ENCODE peak calls at places on chromosomes 12 and 14, in nine cellular contexts. Q is AG04450; D is lower leg skin; Y is fibroblast of the aortic adventitia; I is C1 segment of cervical spinal cord; U is colonic mucosa; O is T-helper 2 cell; A is bronchial epithelial cell; S is activated CD4-positive, alpha-beta T cell treated with anti-CD3 and anti-CD28 coated beads, Interleukin-2, amount 50 U/mL, for 1 hour. P is an unnamed sample.
A peak's percentile ranks its signal among the peaks of the same experiment; 100 is the strongest.

GRCh38 chr14:79466938-79467527 is 744.3 kb downstream of the DIO2 start:
- DNase-seq in Q (no peak), D (no peak), Y (no peak), I (no peak), U (no peak), O (no peak), A (no peak), S (no peak), P (no peak)

GRCh38 chr12:47938093-47938492 is 25.3 kb upstream of the TMEM106C start:
- DNase-seq in Q (no peak), D (no peak), Y (no peak), I (no peak), U (no peak), O (no peak), A (peak; percentile 49), S (no peak), P (no peak)

GRCh38 chr12:122835693-122836026 is 403 bp downstream of the HIP1R start:
- DNase-seq in Q (no peak), D (no peak), Y (no peak), I (no peak), U (no peak), O (no peak), A (no peak), S (no peak), P (no peak)

GRCh38 chr12:124294686-124295315 is at the start of gene RFLNA:
- DNase-seq in Q (no peak), D (no peak), Y (no peak), I (no peak), U (peak; percentile 49), O (no peak), A (no peak), S (no peak), P (no peak)

GRCh38 chr14:65972346-65972745 is 513.8 kb upstream of the CCDC196 start:
- DNase-seq in Q (no peak), D (no peak), Y (peak; percentile 32), I (no peak), U (no peak), O (no peak), A (no peak), S (no peak), P (no peak)

GRCh38 chr14:85417396-85417795 is 112.5 kb upstream of the FLRT2 start:
- DNase-seq in Q (no peak), D (no peak), Y (no peak), I (no peak), U (no peak), O (no peak), A (no peak), S (no peak), P (no peak)

GRCh38 chr12:57840701-57841100 is 5.8 kb downstream of the CTDSP2 start:
- DNase-seq in Q (no peak), D (no peak), Y (peak; percentile 65), I (no peak), U (peak; percentile 53), O (no peak), A (no peak), S (no peak), P (no peak)

GRCh38 chr12:113735146-113735545 is 231.0 kb downstream of the RBM19 start:
- DNase-seq in Q (no peak), D (no peak), Y (no peak), I (no peak), U (no peak), O (no peak), A (no peak), S (no peak), P (no peak)

GRCh38 chr12:107027304-107028053 is 40.5 kb upstream of the MTERF2 start:
- DNase-seq in Q (peak; percentile 70), D (peak; percentile 35), Y (peak; percentile 90), I (no peak), U (no peak), O (peak; percentile 84), A (peak; percentile 99), S (no peak), P (no peak)

GRCh38 chr12:131381716-131382430 is 329.0 kb upstream of the SFSWAP start:
- DNase-seq in Q (no peak), D (no peak), Y (no peak), I (no peak), U (no peak), O (no peak), A (no peak), S (no peak), P (no peak)

GRCh38 chr12:10721654-10722501 is 1.2 kb downstream of the YBX3 start:
- DNase-seq in Q (peak; percentile 95), D (peak; percentile 96), Y (peak; percentile 98), I (peak; percentile 64), U (peak; percentile 92), O (peak; percentile 79), A (peak; percentile 98), S (peak; percentile 19), P (peak; percentile 71)

GRCh38 chr14:90193925-90194324 is 62.4 kb upstream of the PSMC1 start:
- DNase-seq in Q (no peak), D (no peak), Y (no peak), I (no peak), U (peak; percentile 18), O (no peak), A (no peak), S (no peak), P (no peak)

GRCh38 chr12:116534341-116535121 is 24.6 kb upstream of the MAP1LC3B2 start:
- DNase-seq in Q (no peak), D (no peak), Y (peak; percentile 48), I (peak; percentile 58), U (peak; percentile 41), O (no peak), A (peak; percentile 48), S (no peak), P (no peak)

GRCh38 chr12:55842681-55843429 is at the start of gene MMP19:
- DNase-seq in Q (peak; percentile 62), D (no peak), Y (peak; percentile 83), I (no peak), U (no peak), O (no peak), A (peak; percentile 47), S (no peak), P (no peak)

GRCh38 chr12:121765573-121765972 is 27.9 kb downstream of the RHOF start:
- DNase-seq in Q (peak; percentile 88), D (no peak), Y (peak; percentile 89), I (no peak), U (no peak), O (no peak), A (peak; percentile 60), S (no peak), P (no peak)

GRCh38 chr14:32397871-32398640 is 69.0 kb downstream of the AKAP6 start:
- DNase-seq in Q (no peak), D (peak; percentile 15), Y (peak; percentile 75), I (no peak), U (no peak), O (no peak), A (peak; percentile 87), S (no peak), P (no peak)

GRCh38 chr14:23182372-23183014 is 967 bp downstream of the SLC7A8 start:
- DNase-seq in Q (no peak), D (no peak), Y (no peak), I (peak; percentile 51), U (peak; percentile 84), O (no peak), A (peak; percentile 33), S (peak; percentile 35), P (no peak)

GRCh38 chr14:35285168-35285990 is 6.8 kb upstream of the PSMA6 start:
- DNase-seq in Q (no peak), D (no peak), Y (no peak), I (no peak), U (no peak), O (no peak), A (peak; percentile 73), S (no peak), P (no peak)

GRCh38 chr12:120125792-120126634 is 9.5 kb upstream of the RAB35 start:
- DNase-seq in Q (no peak), D (no peak), Y (no peak), I (no peak), U (no peak), O (no peak), A (peak; percentile 31), S (no peak), P (no peak)

GRCh38 chr12:119775246-119775895 is 101.7 kb downstream of the CIT start:
- DNase-seq in Q (no peak), D (no peak), Y (no peak), I (no peak), U (no peak), O (no peak), A (no peak), S (no peak), P (no peak)

GRCh38 chr14:88791629-88792571 is 853 bp downstream of the EML5 start:
- DNase-seq in Q (no peak), D (no peak), Y (no peak), I (peak; percentile 41), U (peak; percentile 30), O (no peak), A (no peak), S (no peak), P (peak; percentile 29)

GRCh38 chr12:131711551-131712205 is 788 bp downstream of the SFSWAP start:
- DNase-seq in Q (no peak), D (no peak), Y (no peak), I (no peak), U (no peak), O (no peak), A (no peak), S (no peak), P (no peak)

GRCh38 chr14:97331526-97331925 is 534.3 kb downstream of the VRK1 start:
- DNase-seq in Q (no peak), D (no peak), Y (no peak), I (no peak), U (no peak), O (no peak), A (no peak), S (no peak), P (no peak)

GRCh38 chr12:40336573-40337199 is 111.9 kb downstream of the LRRK2 start:
- DNase-seq in Q (no peak), D (no peak), Y (peak; percentile 40), I (no peak), U (no peak), O (no peak), A (peak; percentile 33), S (no peak), P (no peak)

GRCh38 chr12:114096461-114096860 is 130.3 kb upstream of the RBM19 start:
- DNase-seq in Q (no peak), D (no peak), Y (no peak), I (no peak), U (no peak), O (no peak), A (peak; percentile 4), S (no peak), P (no peak)

GRCh38 chr14:67575684-67576083 is 24.4 kb downstream of the PIGH start:
- DNase-seq in Q (no peak), D (no peak), Y (no peak), I (no peak), U (no peak), O (no peak), A (peak; percentile 59), S (no peak), P (no peak)

GRCh38 chr14:89921896-89922548 is 32.5 kb downstream of the EFCAB11 start:
- DNase-seq in Q (no peak), D (no peak), Y (peak; percentile 83), I (no peak), U (no peak), O (no peak), A (peak; percentile 85), S (no peak), P (no peak)

GRCh38 chr12:85923767-85924331 is 49.8 kb downstream of the NTS start:
- DNase-seq in Q (no peak), D (no peak), Y (peak; percentile 78), I (no peak), U (no peak), O (no peak), A (peak; percentile 44), S (no peak), P (no peak)

GRCh38 chr12:71269199-71269598 is 111.4 kb upstream of the TSPAN8 start:
- DNase-seq in Q (no peak), D (no peak), Y (no peak), I (no peak), U (no peak), O (no peak), A (no peak), S (no peak), P (no peak)

GRCh38 chr14:25406818-25407217 is 356.9 kb upstream of the STXBP6 start:
- DNase-seq in Q (no peak), D (no peak), Y (peak; percentile 21), I (no peak), U (peak; percentile 56), O (no peak), A (peak; percentile 29), S (no peak), P (no peak)

GRCh38 chr14:104115691-104116543 is 22.5 kb upstream of the KIF26A start:
- DNase-seq in Q (no peak), D (no peak), Y (no peak), I (no peak), U (peak; percentile 31), O (no peak), A (peak; percentile 51), S (no peak), P (no peak)